ENCODE peak calls at places on chromosome 4, in eight cellular contexts. One of them, this sample, is unnamed. For H3K36me3, the result is how much of the 10 kb centered on the place peaks cover.

GRCh38 chr4:144712775-144713174 is 66.8 kb downstream of the HHIP start:
- DNase-seq in transverse colon: no peak
- DNase-seq in SK-N-SH: no peak
- DNase-seq in suprapubic skin: no peak
- DNase-seq in endothelial cell of umbilical vein: no peak
- DNase-seq in GM23338: no peak
- DNase-seq in breast epithelium: no peak
- DNase-seq in stomach: no peak
- DNase-seq in this sample: no peak

GRCh38 chr4:52968696-52969095 is 106.6 kb downstream of the RASL11B start:
- DNase-seq in SK-N-SH: no peak
- DNase-seq in stomach: no peak
- DNase-seq in GM23338: no peak
- DNase-seq in transverse colon: no peak
- DNase-seq in endothelial cell of umbilical vein: no peak
- DNase-seq in breast epithelium: no peak
- DNase-seq in suprapubic skin: no peak
- DNase-seq in this sample: no peak

GRCh38 chr4:93749351-93749761 is 79.2 kb upstream of the ATOH1 start:
- DNase-seq in stomach: no peak
- DNase-seq in SK-N-SH: no peak
- DNase-seq in transverse colon: no peak
- DNase-seq in breast epithelium: no peak
- DNase-seq in endothelial cell of umbilical vein: no peak
- DNase-seq in GM23338: no peak
- DNase-seq in suprapubic skin: no peak
- DNase-seq in this sample: no peak

GRCh38 chr4:109928327-109929045 is 15.8 kb downstream of the EGF start:
- DNase-seq in SK-N-SH: no peak
- DNase-seq in breast epithelium: no peak
- DNase-seq in suprapubic skin: no peak
- DNase-seq in stomach: no peak
- DNase-seq in transverse colon: no peak
- DNase-seq in GM23338: peak
- DNase-seq in endothelial cell of umbilical vein: no peak
- DNase-seq in this sample: no peak

GRCh38 chr4:20251796-20252655 is at the start of gene SLIT2:
- DNase-seq in suprapubic skin: peak
- DNase-seq in transverse colon: peak
- DNase-seq in GM23338: peak
- DNase-seq in stomach: peak
- DNase-seq in endothelial cell of umbilical vein: peak
- DNase-seq in breast epithelium: peak
- DNase-seq in SK-N-SH: peak
- DNase-seq in this sample: peak

GRCh38 chr4:147480891-147481576 is at the start of gene EDNRA:
- DNase-seq in suprapubic skin: no peak
- DNase-seq in endothelial cell of umbilical vein: no peak
- DNase-seq in SK-N-SH: peak
- DNase-seq in breast epithelium: no peak
- DNase-seq in GM23338: peak
- DNase-seq in transverse colon: no peak
- DNase-seq in stomach: no peak
- DNase-seq in this sample: no peak

GRCh38 chr4:42995343-42995944 is 102.9 kb downstream of the GRXCR1 start:
- DNase-seq in GM23338: peak
- DNase-seq in transverse colon: no peak
- DNase-seq in stomach: no peak
- DNase-seq in breast epithelium: no peak
- DNase-seq in endothelial cell of umbilical vein: peak
- DNase-seq in SK-N-SH: peak
- DNase-seq in suprapubic skin: no peak
- DNase-seq in this sample: no peak

GRCh38 chr4:103802766-103803165 is 83.0 kb upstream of the TACR3 start:
- DNase-seq in SK-N-SH: no peak
- DNase-seq in breast epithelium: no peak
- DNase-seq in GM23338: peak
- DNase-seq in endothelial cell of umbilical vein: no peak
- DNase-seq in suprapubic skin: no peak
- DNase-seq in stomach: no peak
- DNase-seq in transverse colon: no peak
- DNase-seq in this sample: no peak

GRCh38 chr4:6687947-6688878 is 5.5 kb upstream of the S100P start:
- DNase-seq in GM23338: peak
- DNase-seq in suprapubic skin: no peak
- DNase-seq in transverse colon: no peak
- DNase-seq in SK-N-SH: no peak
- DNase-seq in breast epithelium: peak
- DNase-seq in endothelial cell of umbilical vein: no peak
- DNase-seq in stomach: no peak
- DNase-seq in this sample: no peak

GRCh38 chr4:4606321-4606720 is 64.5 kb upstream of the STX18 start:
- DNase-seq in transverse colon: no peak
- DNase-seq in stomach: no peak
- DNase-seq in endothelial cell of umbilical vein: no peak
- DNase-seq in suprapubic skin: no peak
- DNase-seq in GM23338: no peak
- DNase-seq in breast epithelium: no peak
- DNase-seq in SK-N-SH: no peak
- DNase-seq in this sample: no peak

GRCh38 chr4:94897023-94897422 is 139.3 kb downstream of the BMPR1B start:
- DNase-seq in endothelial cell of umbilical vein: peak
- DNase-seq in transverse colon: no peak
- DNase-seq in suprapubic skin: no peak
- DNase-seq in stomach: no peak
- DNase-seq in breast epithelium: no peak
- DNase-seq in SK-N-SH: no peak
- DNase-seq in GM23338: peak
- DNase-seq in this sample: no peak

GRCh38 chr4:77142642-77143020 is 14.4 kb upstream of the CCNG2 start:
- DNase-seq in SK-N-SH: no peak
- DNase-seq in breast epithelium: no peak
- DNase-seq in transverse colon: no peak
- DNase-seq in stomach: no peak
- DNase-seq in GM23338: no peak
- DNase-seq in endothelial cell of umbilical vein: no peak
- DNase-seq in suprapubic skin: no peak
- DNase-seq in this sample: no peak

GRCh38 chr4:87423313-87424031 is 1.1 kb downstream of the NUDT9 start:
- DNase-seq in stomach: no peak
- DNase-seq in GM23338: no peak
- DNase-seq in breast epithelium: no peak
- DNase-seq in transverse colon: no peak
- DNase-seq in suprapubic skin: no peak
- DNase-seq in endothelial cell of umbilical vein: peak
- DNase-seq in SK-N-SH: peak
- DNase-seq in this sample: no peak

GRCh38 chr4:48509543-48509942 is 19.5 kb downstream of the ZAR1 start:
- DNase-seq in transverse colon: no peak
- DNase-seq in suprapubic skin: no peak
- DNase-seq in endothelial cell of umbilical vein: no peak
- DNase-seq in breast epithelium: no peak
- DNase-seq in stomach: no peak
- DNase-seq in SK-N-SH: no peak
- DNase-seq in GM23338: no peak
- DNase-seq in this sample: no peak
- H3K36me3 ChIP-seq in transverse colon: under half
- H3K36me3 ChIP-seq in suprapubic skin: half or more
- H3K36me3 ChIP-seq in endothelial cell of umbilical vein: under half
- H3K36me3 ChIP-seq in breast epithelium: under half
- H3K36me3 ChIP-seq in stomach: half or more
- H3K36me3 ChIP-seq in SK-N-SH: half or more
- H3K36me3 ChIP-seq in GM23338: under half
- H3K36me3 ChIP-seq in this sample: under half

GRCh38 chr4:2813446-2814405 is 20.8 kb downstream of the SH3BP2 start:
- DNase-seq in stomach: no peak
- DNase-seq in endothelial cell of umbilical vein: no peak
- DNase-seq in breast epithelium: no peak
- DNase-seq in GM23338: no peak
- DNase-seq in transverse colon: no peak
- DNase-seq in suprapubic skin: no peak
- DNase-seq in SK-N-SH: no peak
- DNase-seq in this sample: no peak

GRCh38 chr4:2812600-2812932 is 19.7 kb downstream of the SH3BP2 start:
- DNase-seq in SK-N-SH: peak
- DNase-seq in breast epithelium: no peak
- DNase-seq in suprapubic skin: no peak
- DNase-seq in GM23338: no peak
- DNase-seq in transverse colon: no peak
- DNase-seq in stomach: no peak
- DNase-seq in endothelial cell of umbilical vein: no peak
- DNase-seq in this sample: no peak

GRCh38 chr4:2812985-2813384 is 20.1 kb downstream of the SH3BP2 start:
- DNase-seq in transverse colon: no peak
- DNase-seq in suprapubic skin: no peak
- DNase-seq in GM23338: no peak
- DNase-seq in endothelial cell of umbilical vein: peak
- DNase-seq in SK-N-SH: no peak
- DNase-seq in stomach: no peak
- DNase-seq in breast epithelium: no peak
- DNase-seq in this sample: no peak

GRCh38 chr4:2809610-2810180 is 16.8 kb downstream of the SH3BP2 start:
- DNase-seq in SK-N-SH: no peak
- DNase-seq in endothelial cell of umbilical vein: no peak
- DNase-seq in suprapubic skin: no peak
- DNase-seq in breast epithelium: no peak
- DNase-seq in stomach: no peak
- DNase-seq in transverse colon: no peak
- DNase-seq in GM23338: no peak
- DNase-seq in this sample: no peak

DNA sequence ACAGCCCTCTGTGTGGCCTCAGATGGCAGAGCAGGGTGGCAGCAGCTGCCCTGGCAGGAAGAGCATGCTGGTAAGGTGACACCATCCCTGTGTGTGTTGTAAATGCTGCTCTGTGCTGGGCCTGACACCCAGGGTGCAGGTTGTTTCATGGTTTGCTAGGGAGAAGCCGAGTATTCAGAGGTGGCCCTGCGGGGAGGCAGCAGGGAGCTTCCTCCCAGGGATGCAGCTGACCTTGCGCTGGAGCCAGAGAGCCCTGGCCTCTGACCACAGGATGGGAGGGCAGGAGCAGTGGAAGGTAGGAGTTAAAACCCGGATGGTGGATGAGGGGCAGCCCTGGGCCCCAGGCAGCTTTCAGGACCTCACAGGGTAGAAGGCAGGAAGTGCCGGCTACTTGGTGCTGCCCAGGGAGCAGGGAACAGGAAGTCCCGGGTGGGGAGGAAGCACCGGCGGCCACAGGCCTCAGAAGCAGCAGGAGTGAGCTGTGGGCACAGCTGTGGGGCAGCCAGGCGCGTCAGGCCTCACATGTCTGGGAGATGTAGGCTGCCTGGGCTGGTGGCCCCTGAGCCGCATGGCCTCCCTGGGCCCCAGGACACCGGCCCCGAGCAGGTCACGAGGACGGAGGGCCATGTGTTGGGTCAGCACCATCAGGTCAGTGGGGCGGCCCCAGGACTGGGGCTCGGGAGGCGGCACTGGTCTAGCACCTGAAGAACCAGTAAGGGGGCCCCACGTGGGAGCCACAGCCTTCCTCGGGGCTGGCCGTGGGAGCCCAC is 19.1 kb downstream of the SH3BP2 start:
- DNase-seq in suprapubic skin: peak
- DNase-seq in SK-N-SH: peak
- DNase-seq in transverse colon: peak
- DNase-seq in stomach: peak
- DNase-seq in breast epithelium: no peak
- DNase-seq in endothelial cell of umbilical vein: peak
- DNase-seq in GM23338: peak
- DNase-seq in this sample: peak
- TF ChIP-seq POLR2AphosphoS5 in suprapubic skin: no peak
- TF ChIP-seq POLR2AphosphoS5 in SK-N-SH: no peak
- TF ChIP-seq POLR2AphosphoS5 in transverse colon: peak
- TF ChIP-seq POLR2AphosphoS5 in stomach: peak
- TF ChIP-seq POLR2AphosphoS5 in breast epithelium: no peak
- TF ChIP-seq POLR2AphosphoS5 in endothelial cell of umbilical vein: peak
- TF ChIP-seq POLR2AphosphoS5 in GM23338: no peak
- TF ChIP-seq POLR2AphosphoS5 in this sample: peak

GRCh38 chr4:153592090-153592489 is 92.0 kb upstream of the TLR2 start:
- DNase-seq in suprapubic skin: no peak
- DNase-seq in breast epithelium: no peak
- DNase-seq in transverse colon: no peak
- DNase-seq in endothelial cell of umbilical vein: no peak
- DNase-seq in stomach: no peak
- DNase-seq in SK-N-SH: no peak
- DNase-seq in GM23338: no peak
- DNase-seq in this sample: no peak

GRCh38 chr4:153595894-153596601 is 88.0 kb upstream of the TLR2 start:
- DNase-seq in transverse colon: no peak
- DNase-seq in endothelial cell of umbilical vein: no peak
- DNase-seq in GM23338: no peak
- DNase-seq in breast epithelium: no peak
- DNase-seq in suprapubic skin: no peak
- DNase-seq in SK-N-SH: no peak
- DNase-seq in stomach: no peak
- DNase-seq in this sample: no peak

GRCh38 chr4:153591441-153591840 is 92.6 kb upstream of the TLR2 start:
- DNase-seq in GM23338: no peak
- DNase-seq in transverse colon: no peak
- DNase-seq in breast epithelium: no peak
- DNase-seq in endothelial cell of umbilical vein: no peak
- DNase-seq in SK-N-SH: no peak
- DNase-seq in stomach: no peak
- DNase-seq in suprapubic skin: no peak
- DNase-seq in this sample: no peak

GRCh38 chr4:153593166-153593565 is 90.9 kb upstream of the TLR2 start:
- DNase-seq in GM23338: peak
- DNase-seq in endothelial cell of umbilical vein: no peak
- DNase-seq in suprapubic skin: no peak
- DNase-seq in breast epithelium: no peak
- DNase-seq in SK-N-SH: no peak
- DNase-seq in transverse colon: no peak
- DNase-seq in stomach: no peak
- DNase-seq in this sample: no peak

GRCh38 chr4:153594208-153594607 is 89.9 kb upstream of the TLR2 start:
- DNase-seq in breast epithelium: no peak
- DNase-seq in SK-N-SH: no peak
- DNase-seq in endothelial cell of umbilical vein: no peak
- DNase-seq in suprapubic skin: no peak
- DNase-seq in transverse colon: no peak
- DNase-seq in GM23338: no peak
- DNase-seq in stomach: no peak
- DNase-seq in this sample: no peak
- H3K36me3 ChIP-seq in breast epithelium: under half
- H3K36me3 ChIP-seq in SK-N-SH: under half
- H3K36me3 ChIP-seq in endothelial cell of umbilical vein: under half
- H3K36me3 ChIP-seq in suprapubic skin: under half
- H3K36me3 ChIP-seq in transverse colon: under half
- H3K36me3 ChIP-seq in GM23338: under half
- H3K36me3 ChIP-seq in stomach: half or more
- H3K36me3 ChIP-seq in this sample: under half

DNA sequence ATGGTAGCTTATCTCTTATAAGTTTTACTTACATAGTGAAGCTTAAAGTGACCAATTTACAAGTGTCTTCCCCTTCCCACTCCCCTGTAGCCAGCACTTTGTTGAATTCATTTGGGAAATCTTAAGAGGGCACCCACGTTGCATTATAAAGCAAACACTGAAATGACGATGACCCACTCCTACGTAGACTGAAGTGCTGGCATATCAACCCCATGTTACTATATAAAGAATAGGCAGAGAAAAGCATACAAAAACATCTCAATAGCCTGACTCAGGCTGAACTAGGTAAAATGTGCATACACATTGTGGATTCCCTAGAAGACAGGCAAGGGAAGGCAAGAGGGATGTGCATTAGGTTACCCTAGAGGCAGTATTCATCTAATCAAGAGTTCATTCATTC is 313.4 kb downstream of the TENM3 start:
- DNase-seq in transverse colon: no peak
- DNase-seq in stomach: no peak
- DNase-seq in suprapubic skin: no peak
- DNase-seq in endothelial cell of umbilical vein: no peak
- DNase-seq in GM23338: peak
- DNase-seq in breast epithelium: no peak
- DNase-seq in SK-N-SH: no peak
- DNase-seq in this sample: no peak
- TF ChIP-seq POLR2AphosphoS5 in transverse colon: no peak
- TF ChIP-seq POLR2AphosphoS5 in stomach: no peak
- TF ChIP-seq POLR2AphosphoS5 in suprapubic skin: no peak
- TF ChIP-seq POLR2AphosphoS5 in endothelial cell of umbilical vein: no peak
- TF ChIP-seq POLR2AphosphoS5 in GM23338: no peak
- TF ChIP-seq POLR2AphosphoS5 in breast epithelium: no peak
- TF ChIP-seq POLR2AphosphoS5 in SK-N-SH: no peak
- TF ChIP-seq POLR2AphosphoS5 in this sample: no peak